ENCODE peak calls at places on chromosome 10, in seven cellular contexts. One of them, this sample, is unnamed.

GRCh38 chr10:75091173-75091572 is 20.3 kb upstream of the SAMD8 start:
- DNase-seq in fibroblast of mammary gland: no peak
- DNase-seq in colonic mucosa: no peak
- DNase-seq in AG04450: no peak
- DNase-seq in neural crest cell: no peak
- DNase-seq in Peyer's patch: no peak
- DNase-seq in activated B cell treated with CpG ODN at 0.5 μM for 24 hours: no peak
- DNase-seq in this sample: no peak

GRCh38 chr10:69434169-69434568 is 17.1 kb upstream of the TSPAN15 start:
- DNase-seq in fibroblast of mammary gland: no peak
- DNase-seq in activated B cell treated with CpG ODN at 0.5 μM for 24 hours: no peak
- DNase-seq in Peyer's patch: no peak
- DNase-seq in neural crest cell: no peak
- DNase-seq in colonic mucosa: no peak
- DNase-seq in AG04450: no peak
- DNase-seq in this sample: no peak

GRCh38 chr10:49298666-49298989 is 342 bp upstream of the C10orf71 start:
- DNase-seq in activated B cell treated with CpG ODN at 0.5 μM for 24 hours: no peak
- DNase-seq in Peyer's patch: no peak
- DNase-seq in neural crest cell: no peak
- DNase-seq in AG04450: no peak
- DNase-seq in fibroblast of mammary gland: no peak
- DNase-seq in colonic mucosa: no peak
- DNase-seq in this sample: no peak

GRCh38 chr10:13686331-13686752 is 99.6 kb downstream of the PRPF18 start:
- DNase-seq in colonic mucosa: no peak
- DNase-seq in neural crest cell: no peak
- DNase-seq in Peyer's patch: no peak
- DNase-seq in activated B cell treated with CpG ODN at 0.5 μM for 24 hours: no peak
- DNase-seq in AG04450: no peak
- DNase-seq in fibroblast of mammary gland: no peak
- DNase-seq in this sample: no peak

GRCh38 chr10:113458944-113459343 is 93.9 kb upstream of the HABP2 start:
- DNase-seq in neural crest cell: no peak
- DNase-seq in Peyer's patch: no peak
- DNase-seq in AG04450: no peak
- DNase-seq in activated B cell treated with CpG ODN at 0.5 μM for 24 hours: no peak
- DNase-seq in fibroblast of mammary gland: no peak
- DNase-seq in colonic mucosa: no peak
- DNase-seq in this sample: no peak

GRCh38 chr10:90751107-90751997 is 106.5 kb downstream of the HTR7 start:
- DNase-seq in neural crest cell: peak; percentile 30
- DNase-seq in activated B cell treated with CpG ODN at 0.5 μM for 24 hours: no peak
- DNase-seq in fibroblast of mammary gland: peak; percentile 48
- DNase-seq in Peyer's patch: no peak
- DNase-seq in AG04450: no peak
- DNase-seq in colonic mucosa: peak; percentile 32
- DNase-seq in this sample: peak; percentile 56

GRCh38 chr10:101481256-101481655 is 106.8 kb downstream of the POLL start:
- DNase-seq in activated B cell treated with CpG ODN at 0.5 μM for 24 hours: no peak
- DNase-seq in AG04450: no peak
- DNase-seq in neural crest cell: no peak
- DNase-seq in fibroblast of mammary gland: no peak
- DNase-seq in Peyer's patch: no peak
- DNase-seq in colonic mucosa: no peak
- DNase-seq in this sample: no peak

GRCh38 chr10:323651-324293 is 188.5 kb downstream of the ZMYND11 start:
- DNase-seq in neural crest cell: no peak
- DNase-seq in AG04450: peak; percentile 93
- DNase-seq in activated B cell treated with CpG ODN at 0.5 μM for 24 hours: no peak
- DNase-seq in Peyer's patch: no peak
- DNase-seq in colonic mucosa: peak; percentile 51
- DNase-seq in fibroblast of mammary gland: peak; percentile 97
- DNase-seq in this sample: no peak

GRCh38 chr10:71187600-71187999 is 24.8 kb upstream of the UNC5B start:
- DNase-seq in Peyer's patch: no peak
- DNase-seq in activated B cell treated with CpG ODN at 0.5 μM for 24 hours: no peak
- DNase-seq in colonic mucosa: no peak
- DNase-seq in AG04450: no peak
- DNase-seq in fibroblast of mammary gland: peak; percentile 35
- DNase-seq in neural crest cell: no peak
- DNase-seq in this sample: no peak

GRCh38 chr10:110485541-110485940 is 12.2 kb upstream of the DUSP5 start:
- DNase-seq in colonic mucosa: no peak
- DNase-seq in fibroblast of mammary gland: no peak
- DNase-seq in activated B cell treated with CpG ODN at 0.5 μM for 24 hours: no peak
- DNase-seq in AG04450: no peak
- DNase-seq in neural crest cell: no peak
- DNase-seq in Peyer's patch: no peak
- DNase-seq in this sample: no peak

GRCh38 chr10:114767101-114767588 is 54.4 kb upstream of the FHIP2A start:
- DNase-seq in Peyer's patch: no peak
- DNase-seq in AG04450: peak; percentile 24
- DNase-seq in fibroblast of mammary gland: peak; percentile 67
- DNase-seq in neural crest cell: no peak
- DNase-seq in colonic mucosa: no peak
- DNase-seq in activated B cell treated with CpG ODN at 0.5 μM for 24 hours: no peak
- DNase-seq in this sample: no peak

GRCh38 chr10:18681971-18682403 is 22.8 kb downstream of the ARL5B start:
- DNase-seq in AG04450: no peak
- DNase-seq in neural crest cell: no peak
- DNase-seq in fibroblast of mammary gland: peak; percentile 31
- DNase-seq in colonic mucosa: no peak
- DNase-seq in activated B cell treated with CpG ODN at 0.5 μM for 24 hours: no peak
- DNase-seq in Peyer's patch: no peak
- DNase-seq in this sample: no peak

GRCh38 chr10:3465406-3465891 is 292.9 kb upstream of the PITRM1 start:
- DNase-seq in activated B cell treated with CpG ODN at 0.5 μM for 24 hours: no peak
- DNase-seq in fibroblast of mammary gland: no peak
- DNase-seq in Peyer's patch: no peak
- DNase-seq in neural crest cell: no peak
- DNase-seq in colonic mucosa: peak; percentile 67
- DNase-seq in AG04450: no peak
- DNase-seq in this sample: no peak

GRCh38 chr10:3469639-3470020 is 297.0 kb upstream of the PITRM1 start:
- DNase-seq in activated B cell treated with CpG ODN at 0.5 μM for 24 hours: no peak
- DNase-seq in fibroblast of mammary gland: peak; percentile 94
- DNase-seq in neural crest cell: no peak
- DNase-seq in colonic mucosa: no peak
- DNase-seq in Peyer's patch: no peak
- DNase-seq in AG04450: no peak
- DNase-seq in this sample: no peak

GRCh38 chr10:3468919-3469638 is 296.5 kb upstream of the PITRM1 start:
- DNase-seq in Peyer's patch: no peak
- DNase-seq in fibroblast of mammary gland: peak; percentile 98
- DNase-seq in AG04450: peak; percentile 94
- DNase-seq in neural crest cell: no peak
- DNase-seq in colonic mucosa: no peak
- DNase-seq in activated B cell treated with CpG ODN at 0.5 μM for 24 hours: no peak
- DNase-seq in this sample: no peak

GRCh38 chr10:3464760-3465405 is 292.3 kb upstream of the PITRM1 start:
- DNase-seq in neural crest cell: no peak
- DNase-seq in fibroblast of mammary gland: peak; percentile 33
- DNase-seq in AG04450: no peak
- DNase-seq in colonic mucosa: peak; percentile 55
- DNase-seq in Peyer's patch: no peak
- DNase-seq in activated B cell treated with CpG ODN at 0.5 μM for 24 hours: no peak
- DNase-seq in this sample: no peak

DNA sequence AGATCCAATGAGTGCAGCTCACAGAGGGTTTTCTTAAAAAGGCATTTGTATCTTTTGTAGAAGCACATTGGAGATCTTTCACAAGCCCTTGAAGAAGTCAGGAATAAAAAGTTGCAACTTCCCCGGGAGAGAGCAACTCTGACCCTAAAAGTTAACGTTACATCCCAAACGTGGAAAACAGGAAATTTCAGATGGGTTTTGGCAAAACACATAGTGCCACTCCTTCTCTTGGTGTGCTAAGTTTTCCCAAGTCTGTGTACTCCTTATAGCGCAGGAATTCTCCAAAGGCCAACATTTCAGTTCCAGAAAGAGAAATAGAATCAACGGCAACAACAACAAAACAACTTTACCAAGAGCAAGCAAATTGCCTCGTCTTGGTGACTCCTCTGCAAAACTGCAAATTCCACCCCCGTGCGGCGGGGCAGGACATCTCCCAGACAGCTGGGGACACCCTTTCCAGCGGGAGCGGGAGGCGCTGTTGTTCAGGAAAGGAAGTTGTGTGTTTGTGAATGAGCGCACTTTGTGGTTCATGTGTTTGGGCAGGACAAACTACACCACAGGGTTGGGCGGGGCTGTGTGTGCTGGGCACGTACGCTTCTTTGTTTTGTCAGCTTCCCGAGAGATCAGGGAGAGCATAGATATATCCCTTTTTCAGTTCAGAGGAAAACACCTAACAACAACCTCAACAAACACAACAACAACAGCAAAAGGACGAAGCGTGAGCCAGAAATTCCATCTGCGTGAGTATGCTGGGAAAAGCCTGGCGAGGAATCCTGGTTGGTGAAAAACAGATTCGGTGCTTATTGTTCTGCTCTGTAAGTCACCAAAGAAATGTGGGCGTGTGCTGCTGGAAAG is 294.7 kb upstream of the PITRM1 start:
- DNase-seq in Peyer's patch: no peak
- DNase-seq in colonic mucosa: peak; percentile 68
- DNase-seq in AG04450: peak; percentile 91
- DNase-seq in activated B cell treated with CpG ODN at 0.5 μM for 24 hours: no peak
- DNase-seq in neural crest cell: no peak
- DNase-seq in fibroblast of mammary gland: peak; percentile 100
- DNase-seq in this sample: no peak
- TF ChIP-seq CTCF in Peyer's patch: no peak
- TF ChIP-seq CTCF in colonic mucosa: no peak
- TF ChIP-seq CTCF in AG04450: no peak
- TF ChIP-seq CTCF in activated B cell treated with CpG ODN at 0.5 μM for 24 hours: no peak
- TF ChIP-seq CTCF in neural crest cell: no peak
- TF ChIP-seq CTCF in fibroblast of mammary gland: peak; percentile 68
- TF ChIP-seq CTCF in this sample: no peak

DNA sequence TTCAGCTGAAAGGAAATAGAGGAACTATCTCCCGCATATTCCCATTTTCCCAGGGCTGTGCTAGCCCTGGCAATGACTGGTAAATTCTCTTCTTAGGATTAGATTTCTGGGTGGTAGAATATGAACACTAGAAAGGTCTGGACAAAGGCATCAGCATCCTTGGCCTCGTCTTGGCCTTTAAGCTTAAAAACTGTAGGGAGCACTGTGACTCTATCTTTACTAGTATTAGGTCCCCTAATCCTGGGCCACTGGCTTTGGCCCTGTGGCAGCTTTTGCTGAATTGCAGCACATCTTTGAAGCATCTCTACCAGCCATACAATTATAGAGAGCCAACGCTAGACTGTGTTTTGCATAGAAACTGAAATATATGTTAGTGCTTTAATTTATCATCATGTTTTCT is 41.5 kb upstream of the EBLN1 start:
- DNase-seq in neural crest cell: no peak
- DNase-seq in AG04450: no peak
- DNase-seq in Peyer's patch: no peak
- DNase-seq in fibroblast of mammary gland: peak; percentile 7
- DNase-seq in activated B cell treated with CpG ODN at 0.5 μM for 24 hours: no peak
- DNase-seq in colonic mucosa: no peak
- DNase-seq in this sample: no peak
- TF ChIP-seq CTCF in neural crest cell: peak; percentile 15
- TF ChIP-seq CTCF in AG04450: no peak
- TF ChIP-seq CTCF in Peyer's patch: no peak
- TF ChIP-seq CTCF in fibroblast of mammary gland: no peak
- TF ChIP-seq CTCF in activated B cell treated with CpG ODN at 0.5 μM for 24 hours: no peak
- TF ChIP-seq CTCF in colonic mucosa: no peak
- TF ChIP-seq CTCF in this sample: no peak

GRCh38 chr10:22301193-22301592 is 15.0 kb upstream of the COMMD3 start:
- DNase-seq in fibroblast of mammary gland: no peak
- DNase-seq in neural crest cell: no peak
- DNase-seq in colonic mucosa: no peak
- DNase-seq in AG04450: no peak
- DNase-seq in activated B cell treated with CpG ODN at 0.5 μM for 24 hours: no peak
- DNase-seq in Peyer's patch: no peak
- DNase-seq in this sample: no peak
- TF ChIP-seq CTCF in fibroblast of mammary gland: no peak
- TF ChIP-seq CTCF in neural crest cell: no peak
- TF ChIP-seq CTCF in colonic mucosa: no peak
- TF ChIP-seq CTCF in AG04450: peak; percentile 7
- TF ChIP-seq CTCF in activated B cell treated with CpG ODN at 0.5 μM for 24 hours: no peak
- TF ChIP-seq CTCF in Peyer's patch: no peak
- TF ChIP-seq CTCF in this sample: no peak

GRCh38 chr10:3162533-3162932 is 10.0 kb downstream of the PITRM1 start:
- DNase-seq in Peyer's patch: no peak
- DNase-seq in activated B cell treated with CpG ODN at 0.5 μM for 24 hours: no peak
- DNase-seq in colonic mucosa: no peak
- DNase-seq in neural crest cell: no peak
- DNase-seq in fibroblast of mammary gland: no peak
- DNase-seq in AG04450: no peak
- DNase-seq in this sample: no peak
- TF ChIP-seq CTCF in Peyer's patch: no peak
- TF ChIP-seq CTCF in activated B cell treated with CpG ODN at 0.5 μM for 24 hours: no peak
- TF ChIP-seq CTCF in colonic mucosa: no peak
- TF ChIP-seq CTCF in neural crest cell: peak; percentile 24
- TF ChIP-seq CTCF in fibroblast of mammary gland: peak; percentile 26
- TF ChIP-seq CTCF in AG04450: no peak
- TF ChIP-seq CTCF in this sample: no peak

DNA sequence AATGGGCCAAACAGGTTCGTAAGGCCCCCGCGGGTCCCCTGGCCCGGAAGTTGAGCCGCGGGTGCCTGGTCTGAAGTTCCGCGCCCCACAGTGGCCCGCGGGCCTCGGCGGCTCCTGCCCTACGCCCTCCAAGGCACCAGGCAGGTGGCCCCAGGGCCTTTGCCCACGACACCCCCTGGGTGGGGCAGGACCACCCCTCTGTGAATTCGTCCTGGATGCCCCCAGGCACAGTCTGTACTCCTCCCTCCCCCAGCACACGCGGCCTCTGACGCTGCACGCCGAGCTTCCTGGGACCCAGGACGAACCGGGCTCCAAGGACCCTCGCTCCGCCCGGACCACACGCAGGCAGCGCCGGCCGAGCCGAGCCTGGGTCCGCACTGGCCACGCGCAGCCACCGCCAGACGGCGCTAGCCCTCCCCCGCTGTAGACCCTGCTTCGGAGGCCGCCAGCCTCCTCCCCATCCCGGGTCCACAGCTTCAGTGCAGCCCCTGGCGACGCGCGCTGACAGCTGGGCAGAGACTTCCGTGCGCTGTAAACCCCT is 810 bp upstream of the TCERG1L start:
- DNase-seq in activated B cell treated with CpG ODN at 0.5 μM for 24 hours: no peak
- DNase-seq in fibroblast of mammary gland: no peak
- DNase-seq in Peyer's patch: no peak
- DNase-seq in neural crest cell: peak; percentile 80
- DNase-seq in colonic mucosa: no peak
- DNase-seq in AG04450: no peak
- DNase-seq in this sample: peak; percentile 81
- TF ChIP-seq CTCF in activated B cell treated with CpG ODN at 0.5 μM for 24 hours: no peak
- TF ChIP-seq CTCF in fibroblast of mammary gland: no peak
- TF ChIP-seq CTCF in Peyer's patch: no peak
- TF ChIP-seq CTCF in neural crest cell: peak; percentile 87
- TF ChIP-seq CTCF in colonic mucosa: no peak
- TF ChIP-seq CTCF in AG04450: no peak
- TF ChIP-seq CTCF in this sample: peak; percentile 64

GRCh38 chr10:107433605-107434004 is 269.1 kb upstream of the SORCS1 start:
- DNase-seq in neural crest cell: no peak
- DNase-seq in Peyer's patch: no peak
- DNase-seq in colonic mucosa: no peak
- DNase-seq in activated B cell treated with CpG ODN at 0.5 μM for 24 hours: no peak
- DNase-seq in AG04450: no peak
- DNase-seq in fibroblast of mammary gland: no peak
- DNase-seq in this sample: no peak
- TF ChIP-seq CTCF in neural crest cell: no peak
- TF ChIP-seq CTCF in Peyer's patch: no peak
- TF ChIP-seq CTCF in colonic mucosa: no peak
- TF ChIP-seq CTCF in activated B cell treated with CpG ODN at 0.5 μM for 24 hours: no peak
- TF ChIP-seq CTCF in AG04450: no peak
- TF ChIP-seq CTCF in fibroblast of mammary gland: no peak
- TF ChIP-seq CTCF in this sample: no peak

This sample was measured in glutamatergic neuron.